ENCODE peak calls at places on chromosomes 3 and 15, in nine cellular contexts. One of them, this sample, is unnamed.
A peak's percentile ranks its signal among the peaks of the same experiment; 100 is the strongest.

GRCh38 chr15:77748078-77749064 is 115.7 kb upstream of the LINGO1 start:
- DNase-seq in fibroblast of lung: no peak
- DNase-seq in SJSA1: no peak
- DNase-seq in right atrium auricular region: no peak
- DNase-seq in prostate gland: no peak
- DNase-seq in ovary: no peak
- DNase-seq in heart right ventricle: no peak
- DNase-seq in ascending aorta: no peak
- DNase-seq in IMR-90: no peak
- DNase-seq in this sample: no peak

GRCh38 chr3:72914383-72914782 is 26.5 kb downstream of the GXYLT2 start:
- DNase-seq in ovary: no peak
- DNase-seq in heart right ventricle: no peak
- DNase-seq in right atrium auricular region: no peak
- DNase-seq in SJSA1: no peak
- DNase-seq in IMR-90: no peak
- DNase-seq in ascending aorta: no peak
- DNase-seq in prostate gland: no peak
- DNase-seq in fibroblast of lung: no peak
- DNase-seq in this sample: no peak

GRCh38 chr15:85339976-85340665 is 40.3 kb upstream of the AKAP13 start:
- DNase-seq in ascending aorta: no peak
- DNase-seq in IMR-90: peak; percentile 42
- DNase-seq in prostate gland: no peak
- DNase-seq in right atrium auricular region: no peak
- DNase-seq in SJSA1: no peak
- DNase-seq in fibroblast of lung: no peak
- DNase-seq in ovary: no peak
- DNase-seq in heart right ventricle: no peak
- DNase-seq in this sample: no peak

GRCh38 chr3:132659370-132660055 is at the start of gene ACAD11:
- DNase-seq in prostate gland: peak; percentile 69
- DNase-seq in heart right ventricle: peak; percentile 66
- DNase-seq in right atrium auricular region: peak; percentile 81
- DNase-seq in SJSA1: peak; percentile 59
- DNase-seq in ovary: peak; percentile 75
- DNase-seq in IMR-90: peak; percentile 68
- DNase-seq in fibroblast of lung: peak; percentile 73
- DNase-seq in ascending aorta: peak; percentile 56
- DNase-seq in this sample: peak; percentile 25

GRCh38 chr3:129314757-129315385 is 36.2 kb downstream of the HMCES start:
- DNase-seq in prostate gland: peak; percentile 82
- DNase-seq in SJSA1: peak; percentile 93
- DNase-seq in fibroblast of lung: peak; percentile 94
- DNase-seq in ascending aorta: peak; percentile 58
- DNase-seq in IMR-90: peak; percentile 83
- DNase-seq in heart right ventricle: peak; percentile 92
- DNase-seq in right atrium auricular region: peak; percentile 95
- DNase-seq in ovary: peak; percentile 93
- DNase-seq in this sample: peak; percentile 40

GRCh38 chr3:182965861-182966366 is 14.4 kb downstream of the DCUN1D1 start:
- DNase-seq in prostate gland: no peak
- DNase-seq in SJSA1: no peak
- DNase-seq in heart right ventricle: no peak
- DNase-seq in right atrium auricular region: no peak
- DNase-seq in IMR-90: no peak
- DNase-seq in ascending aorta: no peak
- DNase-seq in fibroblast of lung: no peak
- DNase-seq in ovary: no peak
- DNase-seq in this sample: no peak

GRCh38 chr3:163773136-163773535 is 1305.2 kb downstream of the SI start:
- DNase-seq in prostate gland: no peak
- DNase-seq in ascending aorta: no peak
- DNase-seq in heart right ventricle: no peak
- DNase-seq in SJSA1: no peak
- DNase-seq in fibroblast of lung: no peak
- DNase-seq in right atrium auricular region: no peak
- DNase-seq in IMR-90: no peak
- DNase-seq in ovary: no peak
- DNase-seq in this sample: no peak

GRCh38 chr3:128367221-128367620 is 99.5 kb downstream of the DNAJB8 start:
- DNase-seq in prostate gland: no peak
- DNase-seq in ovary: no peak
- DNase-seq in SJSA1: no peak
- DNase-seq in fibroblast of lung: no peak
- DNase-seq in right atrium auricular region: no peak
- DNase-seq in heart right ventricle: no peak
- DNase-seq in IMR-90: no peak
- DNase-seq in ascending aorta: no peak
- DNase-seq in this sample: no peak

GRCh38 chr3:81443457-81443782 is 318.0 kb downstream of the GBE1 start:
- DNase-seq in prostate gland: no peak
- DNase-seq in fibroblast of lung: no peak
- DNase-seq in heart right ventricle: no peak
- DNase-seq in right atrium auricular region: no peak
- DNase-seq in SJSA1: no peak
- DNase-seq in IMR-90: no peak
- DNase-seq in ascending aorta: no peak
- DNase-seq in ovary: no peak
- DNase-seq in this sample: no peak

GRCh38 chr3:5485427-5485826 is 297.9 kb downstream of the EDEM1 start:
- DNase-seq in ascending aorta: no peak
- DNase-seq in ovary: no peak
- DNase-seq in heart right ventricle: no peak
- DNase-seq in right atrium auricular region: no peak
- DNase-seq in IMR-90: no peak
- DNase-seq in fibroblast of lung: no peak
- DNase-seq in prostate gland: no peak
- DNase-seq in SJSA1: no peak
- DNase-seq in this sample: no peak

GRCh38 chr3:33915796-33916589 is 117.6 kb downstream of the PDCD6IP start:
- DNase-seq in ovary: no peak
- DNase-seq in heart right ventricle: peak; percentile 6
- DNase-seq in ascending aorta: no peak
- DNase-seq in SJSA1: no peak
- DNase-seq in IMR-90: peak; percentile 28
- DNase-seq in prostate gland: no peak
- DNase-seq in right atrium auricular region: no peak
- DNase-seq in fibroblast of lung: peak; percentile 51
- DNase-seq in this sample: no peak

GRCh38 chr3:34263014-34263714 is 464.7 kb downstream of the PDCD6IP start:
- DNase-seq in ascending aorta: no peak
- DNase-seq in fibroblast of lung: no peak
- DNase-seq in SJSA1: no peak
- DNase-seq in heart right ventricle: no peak
- DNase-seq in ovary: no peak
- DNase-seq in IMR-90: no peak
- DNase-seq in right atrium auricular region: no peak
- DNase-seq in prostate gland: no peak
- DNase-seq in this sample: no peak

GRCh38 chr15:74612677-74613076 is 3.0 kb upstream of the CLK3 start:
- DNase-seq in fibroblast of lung: no peak
- DNase-seq in prostate gland: no peak
- DNase-seq in SJSA1: no peak
- DNase-seq in heart right ventricle: no peak
- DNase-seq in ascending aorta: no peak
- DNase-seq in IMR-90: no peak
- DNase-seq in right atrium auricular region: no peak
- DNase-seq in ovary: no peak
- DNase-seq in this sample: no peak

GRCh38 chr15:74611341-74611740 is 4.3 kb upstream of the CLK3 start:
- DNase-seq in right atrium auricular region: no peak
- DNase-seq in SJSA1: no peak
- DNase-seq in ovary: no peak
- DNase-seq in IMR-90: no peak
- DNase-seq in ascending aorta: no peak
- DNase-seq in heart right ventricle: no peak
- DNase-seq in fibroblast of lung: no peak
- DNase-seq in prostate gland: no peak
- DNase-seq in this sample: no peak

GRCh38 chr15:74608776-74609175 is 6.9 kb upstream of the CLK3 start:
- DNase-seq in SJSA1: no peak
- DNase-seq in fibroblast of lung: no peak
- DNase-seq in heart right ventricle: no peak
- DNase-seq in prostate gland: no peak
- DNase-seq in right atrium auricular region: no peak
- DNase-seq in ascending aorta: no peak
- DNase-seq in ovary: no peak
- DNase-seq in IMR-90: no peak
- DNase-seq in this sample: no peak

GRCh38 chr15:74609938-74610301 is 5.7 kb upstream of the CLK3 start:
- DNase-seq in prostate gland: no peak
- DNase-seq in heart right ventricle: no peak
- DNase-seq in fibroblast of lung: no peak
- DNase-seq in right atrium auricular region: no peak
- DNase-seq in IMR-90: no peak
- DNase-seq in ascending aorta: no peak
- DNase-seq in ovary: no peak
- DNase-seq in SJSA1: no peak
- DNase-seq in this sample: no peak

DNA sequence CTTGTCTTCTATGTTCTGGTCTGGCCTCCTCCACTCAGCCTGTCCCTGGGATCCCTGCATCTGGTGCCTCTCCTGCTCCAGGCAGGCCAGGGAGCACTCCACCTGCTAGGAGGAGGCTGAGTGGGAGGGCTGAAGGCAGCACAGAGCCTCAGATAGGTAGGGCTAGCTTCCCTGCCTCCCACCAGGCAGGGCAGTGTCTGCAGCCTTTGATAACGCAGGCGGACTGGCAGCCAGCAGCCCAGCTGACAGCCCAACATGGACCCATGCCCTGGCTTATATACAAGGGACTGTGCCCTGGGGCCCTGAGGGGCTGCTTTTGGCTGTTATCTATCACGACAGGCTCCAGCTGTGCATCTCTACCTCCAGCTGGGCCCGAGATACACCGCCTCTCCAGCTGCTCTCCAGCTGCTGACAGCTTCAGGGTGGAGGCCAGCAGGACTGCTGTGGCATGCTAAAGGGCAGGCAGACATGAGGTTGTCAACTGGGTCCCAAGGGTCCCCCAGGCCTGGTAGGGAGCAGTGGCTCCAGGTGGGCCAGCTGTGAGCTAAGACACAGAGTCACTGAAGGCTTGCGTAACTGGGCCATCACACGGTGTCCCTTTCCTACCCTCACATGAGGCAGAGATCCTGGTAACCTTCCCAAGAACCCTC is 5.2 kb upstream of the CLK3 start:
- DNase-seq in ovary: no peak
- DNase-seq in IMR-90: no peak
- DNase-seq in ascending aorta: no peak
- DNase-seq in heart right ventricle: no peak
- DNase-seq in right atrium auricular region: no peak
- DNase-seq in SJSA1: no peak
- DNase-seq in prostate gland: no peak
- DNase-seq in fibroblast of lung: peak; percentile 31
- DNase-seq in this sample: no peak
- H3K4me3 ChIP-seq in ovary: no peak overlapping the region
- H3K4me3 ChIP-seq in IMR-90: no peak overlapping the region
- H3K4me3 ChIP-seq in ascending aorta: no peak overlapping the region
- H3K4me3 ChIP-seq in heart right ventricle: no peak overlapping the region
- H3K4me3 ChIP-seq in right atrium auricular region: no peak overlapping the region
- H3K4me3 ChIP-seq in SJSA1: no peak overlapping the region
- H3K4me3 ChIP-seq in prostate gland: no peak overlapping the region
- H3K4me3 ChIP-seq in fibroblast of lung: no peak overlapping the region
- H3K4me3 ChIP-seq in this sample: no peak overlapping the region

DNA sequence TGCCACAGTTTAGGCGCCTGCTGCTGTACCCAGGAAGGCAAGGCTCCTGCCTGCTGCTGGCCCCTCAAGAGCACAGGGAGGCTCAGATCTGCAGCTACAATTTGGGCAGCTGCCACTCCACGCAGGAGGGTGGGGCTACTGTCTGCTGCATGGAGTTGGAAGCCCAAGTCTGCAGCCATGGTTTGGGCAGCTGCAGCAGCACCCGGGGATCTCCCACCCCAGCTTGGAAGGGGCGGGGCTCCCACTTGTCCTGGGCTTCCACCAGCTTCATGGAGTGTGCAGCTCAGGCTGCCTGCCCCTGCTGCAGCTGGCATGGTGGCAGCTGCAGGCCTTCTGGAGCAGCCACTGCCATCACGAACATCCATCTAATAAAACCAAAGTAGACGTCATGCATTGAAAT is 512.9 kb downstream of the PYDC2 start:
- DNase-seq in prostate gland: no peak
- DNase-seq in fibroblast of lung: no peak
- DNase-seq in ascending aorta: no peak
- DNase-seq in right atrium auricular region: no peak
- DNase-seq in ovary: no peak
- DNase-seq in IMR-90: no peak
- DNase-seq in SJSA1: no peak
- DNase-seq in heart right ventricle: no peak
- DNase-seq in this sample: no peak
- H3K27ac ChIP-seq in prostate gland: no peak overlapping the region
- H3K27ac ChIP-seq in fibroblast of lung: no peak overlapping the region
- H3K27ac ChIP-seq in ascending aorta: no peak overlapping the region
- H3K27ac ChIP-seq in right atrium auricular region: no peak overlapping the region
- H3K27ac ChIP-seq in ovary: no peak overlapping the region
- H3K27ac ChIP-seq in IMR-90: no peak overlapping the region
- H3K27ac ChIP-seq in SJSA1: no peak overlapping the region
- H3K27ac ChIP-seq in heart right ventricle: no peak overlapping the region
- H3K27ac ChIP-seq in this sample: no peak overlapping the region

GRCh38 chr15:70576276-70576675 is 187.1 kb downstream of the UACA start:
- DNase-seq in ascending aorta: no peak
- DNase-seq in fibroblast of lung: no peak
- DNase-seq in ovary: no peak
- DNase-seq in right atrium auricular region: no peak
- DNase-seq in heart right ventricle: no peak
- DNase-seq in prostate gland: no peak
- DNase-seq in SJSA1: no peak
- DNase-seq in IMR-90: no peak
- DNase-seq in this sample: no peak
- H3K27me3 ChIP-seq in ascending aorta: no peaks in the 10 kb centered on the region
- H3K27me3 ChIP-seq in fibroblast of lung: peaks cover 3% of the 10 kb centered on the region
- H3K27me3 ChIP-seq in ovary: no peaks in the 10 kb centered on the region
- H3K27me3 ChIP-seq in right atrium auricular region: no peaks in the 10 kb centered on the region
- H3K27me3 ChIP-seq in heart right ventricle: no peaks in the 10 kb centered on the region
- H3K27me3 ChIP-seq in prostate gland: no peaks in the 10 kb centered on the region
- H3K27me3 ChIP-seq in SJSA1: no peaks in the 10 kb centered on the region
- H3K27me3 ChIP-seq in IMR-90: peaks cover 40% of the 10 kb centered on the region
- H3K27me3 ChIP-seq in this sample: no peaks in the 10 kb centered on the region

DNA sequence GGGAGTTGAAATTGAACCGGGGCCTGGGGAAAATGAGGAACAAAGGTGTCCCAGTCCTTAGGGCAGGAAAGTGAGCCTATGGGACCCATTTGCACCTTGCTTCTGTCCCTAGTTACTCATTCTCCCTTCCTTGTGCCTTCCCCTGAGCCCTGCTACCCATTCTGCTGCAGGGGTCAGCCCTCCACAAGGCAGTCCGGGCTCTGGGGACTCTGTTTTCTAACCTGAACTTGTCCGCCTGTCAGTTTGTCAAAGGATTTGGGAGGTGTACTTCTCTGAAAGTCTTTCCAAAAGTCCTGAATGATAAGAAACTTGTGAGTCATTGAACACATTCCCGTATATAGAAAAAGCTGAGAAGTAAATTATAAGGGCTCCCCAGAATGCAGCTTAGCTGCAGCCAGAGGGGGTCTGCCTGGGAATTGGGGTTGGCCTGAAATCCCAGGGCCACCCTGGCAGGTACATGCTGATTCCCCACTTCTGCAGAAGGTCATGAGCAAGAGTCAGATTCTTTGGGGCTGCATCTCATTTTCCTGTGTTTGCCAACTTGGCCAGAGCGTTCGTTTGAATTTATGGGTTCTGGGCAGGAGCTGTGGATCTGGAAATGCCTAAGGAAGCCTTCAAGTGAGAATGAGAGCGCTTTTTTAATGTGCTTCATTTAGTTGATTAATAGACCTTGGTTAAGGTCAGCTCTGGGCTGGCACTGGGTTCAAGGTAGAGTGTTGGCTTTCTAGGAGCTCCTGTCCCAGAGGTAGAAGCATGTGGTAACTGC is 2.9 kb downstream of the SLC6A6 start:
- DNase-seq in SJSA1: no peak
- DNase-seq in right atrium auricular region: no peak
- DNase-seq in heart right ventricle: no peak
- DNase-seq in ovary: no peak
- DNase-seq in prostate gland: no peak
- DNase-seq in fibroblast of lung: no peak
- DNase-seq in ascending aorta: no peak
- DNase-seq in IMR-90: no peak
- DNase-seq in this sample: no peak
- H3K4me3 ChIP-seq in SJSA1: peak overlapping the region; percentile 89
- H3K4me3 ChIP-seq in right atrium auricular region: peak overlapping the region; percentile 83
- H3K4me3 ChIP-seq in heart right ventricle: peak overlapping the region; percentile 87
- H3K4me3 ChIP-seq in ovary: peak overlapping the region; percentile 43
- H3K4me3 ChIP-seq in prostate gland: no peak overlapping the region
- H3K4me3 ChIP-seq in fibroblast of lung: no peak overlapping the region
- H3K4me3 ChIP-seq in ascending aorta: no peak overlapping the region
- H3K4me3 ChIP-seq in IMR-90: no peak overlapping the region
- H3K4me3 ChIP-seq in this sample: no peak overlapping the region

This sample was measured in CD8-positive, alpha-beta memory T cell.